ENCODE peak calls at places on chromosomes 12 and 14, in nine cellular contexts. F is sigmoid colon, Q is AG04449, C is GM12865, K is fibroblast of the aortic adventitia, P is cardiac fibroblast, B is AG10803, A is astrocyte of the cerebellum, W is foreskin fibroblast. N is an unnamed sample.

GRCh38 chr14:21476526-21476924 is 234 bp downstream of the RAB2B start:
- DNase-seq in F (peak), Q (no peak), C (no peak), K (no peak), P (no peak), B (no peak), A (peak), W (peak), N (no peak)

GRCh38 chr12:107544947-107545346 is 140.7 kb upstream of the PWP1 start:
- DNase-seq in F (no peak), Q (no peak), C (no peak), K (peak), P (no peak), B (peak), A (peak), W (no peak), N (no peak)

GRCh38 chr12:24903305-24904088 is 45.4 kb downstream of the BCAT1 start:
- DNase-seq in F (no peak), Q (no peak), C (peak), K (peak), P (peak), B (peak), A (no peak), W (no peak), N (no peak)

GRCh38 chr12:42076976-42077375 is 67.7 kb downstream of the GXYLT1 start:
- DNase-seq in F (no peak), Q (no peak), C (no peak), K (no peak), P (no peak), B (no peak), A (no peak), W (no peak), N (no peak)

GRCh38 chr14:105486974-105487448 is 325 bp downstream of the CRIP1 start:
- DNase-seq in F (peak), Q (no peak), C (peak), K (no peak), P (no peak), B (peak), A (no peak), W (no peak), N (no peak)

GRCh38 chr14:64944861-64945260 is 2.3 kb upstream of the GPX2 start:
- DNase-seq in F (no peak), Q (no peak), C (no peak), K (no peak), P (no peak), B (no peak), A (no peak), W (no peak), N (no peak)

GRCh38 chr14:51442513-51443175 is 202.6 kb downstream of the TMX1 start:
- DNase-seq in F (no peak), Q (peak), C (no peak), K (peak), P (peak), B (peak), A (peak), W (peak), N (peak)

GRCh38 chr12:28035483-28035882 is 63.0 kb upstream of the PTHLH start:
- DNase-seq in F (no peak), Q (no peak), C (no peak), K (peak), P (peak), B (peak), A (no peak), W (peak), N (peak)

GRCh38 chr12:104742551-104742961 is 215.5 kb downstream of the SLC41A2 start:
- DNase-seq in F (no peak), Q (no peak), C (no peak), K (no peak), P (no peak), B (no peak), A (no peak), W (no peak), N (no peak)

GRCh38 chr14:58639842-58640484 is 2.2 kb downstream of the DACT1 start:
- DNase-seq in F (no peak), Q (peak), C (peak), K (peak), P (peak), B (peak), A (peak), W (peak), N (peak)

GRCh38 chr14:64878775-64879634 is 702 bp downstream of the SPTB start:
- DNase-seq in F (no peak), Q (no peak), C (no peak), K (no peak), P (no peak), B (no peak), A (no peak), W (no peak), N (no peak)

GRCh38 chr12:18700254-18700653 is 37.6 kb downstream of the PLCZ1 start:
- DNase-seq in F (no peak), Q (no peak), C (no peak), K (peak), P (peak), B (peak), A (peak), W (peak), N (peak)

GRCh38 chr12:51442324-51442723 is 17.7 kb downstream of the SLC4A8 start:
- DNase-seq in F (no peak), Q (no peak), C (no peak), K (peak), P (peak), B (peak), A (no peak), W (peak), N (peak)

GRCh38 chr12:31369712-31370521 is 44.0 kb upstream of the SINHCAF start:
- DNase-seq in F (peak), Q (peak), C (no peak), K (peak), P (peak), B (peak), A (no peak), W (peak), N (peak)

GRCh38 chr12:122859303-122860051 is 24.2 kb downstream of the HIP1R start:
- DNase-seq in F (no peak), Q (no peak), C (no peak), K (no peak), P (no peak), B (no peak), A (no peak), W (no peak), N (no peak)

GRCh38 chr14:73246387-73247150 is 9.3 kb downstream of the PAPLN start:
- DNase-seq in F (no peak), Q (no peak), C (no peak), K (no peak), P (no peak), B (no peak), A (no peak), W (no peak), N (no peak)

GRCh38 chr12:13436696-13437391 is 240.3 kb downstream of the EMP1 start:
- DNase-seq in F (no peak), Q (no peak), C (peak), K (peak), P (peak), B (peak), A (no peak), W (peak), N (no peak)

GRCh38 chr12:46676797-46677520 is 148.8 kb downstream of the SLC38A4 start:
- DNase-seq in F (no peak), Q (no peak), C (no peak), K (no peak), P (no peak), B (peak), A (no peak), W (no peak), N (no peak)

DNA sequence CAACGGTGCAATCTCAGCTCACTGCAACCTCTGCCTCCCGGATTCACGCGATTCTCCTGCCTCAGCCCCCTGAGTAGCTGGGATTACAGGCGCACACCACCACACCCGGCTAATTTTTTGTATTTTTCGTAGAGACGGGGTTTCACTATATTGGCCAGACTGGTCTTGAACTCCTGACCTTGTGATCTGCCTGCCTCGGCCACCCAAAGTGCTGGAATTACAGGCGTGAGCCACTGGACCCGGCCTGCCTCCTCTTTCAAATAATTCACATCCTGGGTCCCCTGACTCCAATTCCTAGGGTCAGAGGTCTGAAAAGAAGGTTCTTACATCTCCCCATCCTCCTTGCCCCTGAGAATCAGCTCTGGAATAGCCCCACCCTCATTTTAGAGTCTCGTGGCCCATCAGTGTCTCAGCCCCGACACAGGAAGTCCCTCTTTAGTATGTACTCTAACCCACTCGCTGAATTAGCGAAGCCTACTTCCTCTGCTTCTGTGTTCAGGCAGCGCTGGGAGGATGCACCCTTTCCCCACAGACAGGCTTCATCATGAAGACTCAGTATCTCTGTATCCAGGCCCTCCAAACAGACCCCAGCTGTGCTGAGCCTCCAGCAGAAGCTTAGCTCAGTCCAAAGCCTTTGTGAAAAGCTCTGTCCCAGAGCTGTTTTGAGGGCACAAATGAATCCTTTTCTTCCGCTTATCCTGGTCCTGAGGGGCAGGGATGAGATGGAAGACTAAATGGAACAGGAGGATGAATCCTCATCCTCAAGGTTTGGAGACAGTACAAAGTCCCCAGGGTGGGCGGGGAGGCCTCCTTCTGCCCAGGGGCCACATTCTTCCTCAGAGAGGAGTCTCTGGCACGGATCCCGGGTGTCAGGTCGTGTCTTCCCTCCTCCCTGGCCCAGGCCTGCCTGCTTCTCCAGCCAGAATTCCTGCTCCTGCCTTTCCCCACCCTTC is 3.5 kb downstream of the LPAR5 start:
- DNase-seq in F (no peak), Q (no peak), C (peak), K (no peak), P (no peak), B (no peak), A (no peak), W (no peak), N (no peak)
- H3K4me3 ChIP-seq in F (no peak), Q (no peak), C (peak), K (no peak), P (no peak), B (no peak), A (no peak), W (no peak), N (no peak)

GRCh38 chr14:37583358-37584210 is 11.5 kb downstream of the FOXA1 start:
- DNase-seq in F (no peak), Q (no peak), C (no peak), K (no peak), P (no peak), B (no peak), A (no peak), W (no peak), N (no peak)

GRCh38 chr14:37585971-37586759 is 8.9 kb downstream of the FOXA1 start:
- DNase-seq in F (no peak), Q (no peak), C (no peak), K (no peak), P (no peak), B (no peak), A (no peak), W (no peak), N (no peak)

GRCh38 chr14:37586783-37587428 is 8.1 kb downstream of the FOXA1 start:
- DNase-seq in F (no peak), Q (no peak), C (no peak), K (no peak), P (no peak), B (no peak), A (no peak), W (no peak), N (no peak)

GRCh38 chr14:37585101-37585479 is 10.0 kb downstream of the FOXA1 start:
- DNase-seq in F (no peak), Q (no peak), C (no peak), K (no peak), P (no peak), B (no peak), A (no peak), W (no peak), N (no peak)

DNA sequence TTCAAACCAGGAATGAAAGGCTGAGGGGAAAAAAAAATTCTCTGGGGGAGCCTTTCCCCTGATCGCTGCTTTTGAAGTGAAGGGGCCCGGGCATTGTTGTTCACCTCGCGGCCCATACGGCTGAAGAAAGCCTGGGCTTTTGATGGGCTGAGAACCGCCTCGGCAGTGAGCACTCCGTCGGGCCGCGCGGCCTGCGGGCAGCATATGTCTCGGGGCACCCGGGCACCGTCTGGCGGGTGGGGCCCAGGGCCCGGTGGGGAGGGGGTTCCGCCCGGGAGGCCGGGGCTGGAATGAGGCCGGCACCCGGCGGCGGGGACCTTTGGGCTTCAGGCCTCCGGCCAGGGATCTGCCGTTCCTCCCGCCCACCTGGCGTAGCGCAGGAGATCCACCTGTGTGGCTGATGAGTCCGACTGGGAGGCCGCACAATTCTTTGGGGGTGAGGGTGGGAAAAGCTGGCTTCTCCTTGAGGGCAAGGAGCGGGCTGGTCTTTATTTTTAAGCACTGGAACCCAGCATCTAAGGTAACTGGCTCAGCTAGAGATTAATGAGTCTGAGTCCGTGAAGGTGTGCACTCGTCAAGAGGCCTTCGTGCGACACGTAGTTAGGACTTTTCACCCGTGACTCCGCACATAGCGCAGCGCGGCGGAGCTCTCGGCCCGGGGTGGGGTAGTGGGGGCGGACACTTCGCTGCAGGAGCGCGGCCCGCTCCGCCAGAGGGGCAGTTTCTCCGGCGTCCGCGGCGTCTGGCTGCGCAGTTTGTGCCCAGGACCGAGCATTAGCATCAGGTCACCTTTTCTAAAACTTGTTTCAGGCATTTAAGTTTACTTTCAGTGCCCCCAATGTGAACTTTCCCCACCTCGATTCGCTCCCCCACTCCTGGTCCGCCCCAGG is 10.6 kb downstream of the FOXA1 start:
- DNase-seq in F (no peak), Q (no peak), C (no peak), K (no peak), P (no peak), B (no peak), A (no peak), W (no peak), N (no peak)
- H3K4me3 ChIP-seq in F (no peak), Q (no peak), C (no peak), K (no peak), P (no peak), B (no peak), A (no peak), W (no peak), N (no peak)

DNA sequence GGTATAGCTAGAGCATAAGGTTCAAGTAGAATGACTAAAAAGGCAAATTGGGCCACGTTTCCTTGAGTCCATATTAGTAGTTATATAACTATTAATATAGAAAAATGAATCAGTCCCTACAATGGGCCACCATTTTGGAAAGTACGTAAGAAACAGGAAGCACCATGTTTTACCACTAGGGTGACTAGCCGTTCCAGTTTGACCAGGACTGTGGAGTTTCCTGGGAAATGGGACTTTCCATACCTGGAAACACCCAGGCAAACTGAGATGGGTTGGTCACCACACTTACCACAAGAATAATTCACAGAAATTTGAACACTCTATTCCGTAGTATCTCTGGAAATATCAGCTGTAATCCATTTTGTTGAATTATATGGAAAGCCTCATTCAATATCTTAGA is 2.1 kb upstream of the MAGOHB start:
- DNase-seq in F (no peak), Q (no peak), C (peak), K (no peak), P (no peak), B (no peak), A (no peak), W (no peak), N (no peak)
- H3K4me3 ChIP-seq in F (no peak), Q (no peak), C (no peak), K (no peak), P (no peak), B (no peak), A (no peak), W (no peak), N (no peak)

GRCh38 chr14:74618078-74618952 is 6.3 kb upstream of the LTBP2 start:
- DNase-seq in F (no peak), Q (no peak), C (peak), K (peak), P (peak), B (peak), A (no peak), W (peak), N (peak)
- H3K4me3 ChIP-seq in F (no peak), Q (no peak), C (no peak), K (no peak), P (no peak), B (no peak), A (no peak), W (no peak), N (no peak)

GRCh38 chr12:93429852-93430251 is 11.9 kb downstream of the UBE2N start:
- DNase-seq in F (no peak), Q (no peak), C (no peak), K (no peak), P (no peak), B (no peak), A (no peak), W (no peak), N (no peak)

GRCh38 chr12:93438266-93439050 is 3.3 kb downstream of the UBE2N start:
- DNase-seq in F (no peak), Q (no peak), C (no peak), K (no peak), P (no peak), B (no peak), A (no peak), W (no peak), N (no peak)

GRCh38 chr12:93430280-93430679 is 11.5 kb downstream of the UBE2N start:
- DNase-seq in F (no peak), Q (no peak), C (no peak), K (no peak), P (no peak), B (no peak), A (no peak), W (no peak), N (no peak)

GRCh38 chr12:93429448-93429847 is 12.3 kb downstream of the UBE2N start:
- DNase-seq in F (no peak), Q (no peak), C (no peak), K (no peak), P (no peak), B (no peak), A (no peak), W (no peak), N (no peak)

DNA sequence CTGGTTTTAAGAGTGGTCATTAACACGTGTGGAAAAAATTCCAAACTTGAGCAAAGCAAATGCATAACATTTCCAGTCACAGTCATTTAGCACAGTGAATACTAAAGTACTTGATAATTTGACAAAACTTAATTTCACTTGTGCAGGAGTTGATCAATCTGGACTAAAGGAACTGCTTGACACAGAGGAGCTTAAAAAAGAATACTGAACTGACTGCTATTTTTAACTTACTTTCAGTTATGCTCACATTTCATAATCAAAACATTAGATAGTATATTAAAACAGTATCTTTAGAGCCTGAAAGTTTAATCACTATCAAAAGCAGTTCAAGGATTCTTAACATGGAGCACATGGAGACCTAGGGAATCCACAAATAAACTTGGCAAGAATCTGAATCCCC is 7.4 kb downstream of the UBE2N start:
- DNase-seq in F (no peak), Q (no peak), C (no peak), K (peak), P (no peak), B (no peak), A (no peak), W (no peak), N (no peak)
- H3K4me3 ChIP-seq in F (no peak), Q (no peak), C (peak), K (no peak), P (no peak), B (no peak), A (no peak), W (no peak), N (no peak)

DNA sequence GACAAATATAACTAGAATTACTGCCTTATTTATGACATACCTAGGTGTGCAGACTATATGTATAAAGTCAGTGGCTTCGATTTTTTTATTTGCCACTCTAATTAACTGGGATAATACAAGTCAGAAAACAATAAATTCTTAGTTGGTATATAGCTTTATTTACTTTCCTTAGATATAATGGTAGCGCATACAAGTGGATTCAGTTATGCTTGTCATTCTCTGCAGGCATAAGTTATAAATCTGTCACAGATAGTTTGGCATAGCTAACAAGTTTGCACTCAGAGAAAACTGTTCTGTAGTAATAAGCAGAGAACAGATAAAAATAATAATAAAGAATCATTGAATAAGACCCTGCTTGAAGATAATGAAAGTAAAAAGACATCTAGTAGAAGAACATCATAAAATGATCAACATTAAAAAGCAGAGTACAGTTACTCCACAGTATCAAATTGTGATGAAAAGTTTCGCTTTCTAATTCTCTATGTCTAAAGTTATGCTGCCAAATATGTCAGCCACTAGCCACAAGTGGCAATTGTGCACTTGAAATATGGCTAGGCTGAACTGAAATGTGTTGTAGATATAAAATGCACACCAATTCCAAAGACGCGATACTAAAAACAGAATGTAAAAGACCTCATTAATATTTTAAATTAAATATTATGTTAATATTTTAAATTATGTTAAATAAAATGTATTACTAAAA is 224.1 kb downstream of the SLC25A21 start:
- DNase-seq in F (no peak), Q (no peak), C (no peak), K (no peak), P (no peak), B (no peak), A (no peak), W (no peak), N (no peak)
- H3K4me3 ChIP-seq in F (no peak), Q (no peak), C (no peak), K (no peak), P (no peak), B (no peak), A (no peak), W (no peak), N (no peak)

DNA sequence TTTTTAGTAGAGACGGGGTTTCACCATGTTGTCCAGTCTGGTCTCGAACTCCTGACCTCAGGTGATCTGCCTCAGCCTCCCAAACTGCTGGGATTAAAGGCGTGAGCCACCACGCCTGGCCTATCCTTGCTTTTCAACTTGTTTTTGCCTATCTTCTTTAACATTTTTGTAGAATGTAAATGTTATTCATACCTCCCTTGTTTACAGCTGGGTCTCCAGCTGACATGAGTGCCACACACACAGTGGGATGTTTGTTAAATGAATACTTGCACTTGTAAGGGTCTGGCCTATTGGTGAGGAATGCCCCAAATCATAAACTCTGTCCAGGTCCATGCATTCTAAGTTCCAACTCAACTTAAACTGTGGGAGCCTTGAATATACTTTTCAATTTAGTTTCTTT is 176.3 kb downstream of the ANO4 start:
- DNase-seq in F (no peak), Q (no peak), C (no peak), K (no peak), P (no peak), B (no peak), A (no peak), W (no peak), N (no peak)
- H3K4me3 ChIP-seq in F (no peak), Q (no peak), C (no peak), K (no peak), P (no peak), B (no peak), A (no peak), W (no peak), N (no peak)